ENCODE peak calls at places on chromosome 5, in nine cellular contexts. Y, A, T, F, V, L, X, S and O are unnamed samples. For H3K4me1, the result is how much of the 10 kb centered on the place peaks cover.

GRCh38 chr5:179870952-179871351 is 12.3 kb upstream of the MRNIP start:
- DNase-seq in Y (no peak), A (no peak), T (no peak), F (no peak), V (no peak), L (no peak), X (no peak), S (no peak), O (no peak)

GRCh38 chr5:31682847-31683246 is 43.9 kb downstream of the PDZD2 start:
- DNase-seq in Y (no peak), A (no peak), T (no peak), F (no peak), V (no peak), L (no peak), X (no peak), S (no peak), O (no peak)

GRCh38 chr5:129459485-129460120 is 495 bp upstream of the ADAMTS19 start:
- DNase-seq in Y (no peak), A (peak), T (no peak), F (peak), V (no peak), L (no peak), X (no peak), S (peak), O (no peak)

GRCh38 chr5:28254846-28255245 is 1216.5 kb upstream of the CDH9 start:
- DNase-seq in Y (no peak), A (no peak), T (no peak), F (no peak), V (no peak), L (no peak), X (no peak), S (no peak), O (no peak)

GRCh38 chr5:121273818-121274433 is 577.8 kb upstream of the FTMT start:
- DNase-seq in Y (peak), A (peak), T (no peak), F (no peak), V (no peak), L (no peak), X (no peak), S (no peak), O (no peak)

GRCh38 chr5:180173875-180174586 is 35.0 kb downstream of the RASGEF1C start:
- DNase-seq in Y (peak), A (peak), T (no peak), F (no peak), V (no peak), L (no peak), X (no peak), S (no peak), O (peak)

GRCh38 chr5:34625246-34625645 is 30.9 kb upstream of the RAI14 start:
- DNase-seq in Y (no peak), A (no peak), T (no peak), F (no peak), V (no peak), L (no peak), X (no peak), S (no peak), O (no peak)

GRCh38 chr5:32810812-32811211 is 99.7 kb downstream of the NPR3 start:
- DNase-seq in Y (no peak), A (peak), T (no peak), F (no peak), V (no peak), L (no peak), X (no peak), S (no peak), O (no peak)

GRCh38 chr5:38370341-38371100 is 112.2 kb downstream of the EGFLAM start:
- DNase-seq in Y (no peak), A (no peak), T (no peak), F (peak), V (no peak), L (no peak), X (no peak), S (peak), O (no peak)

GRCh38 chr5:30341492-30341891 is 852.0 kb upstream of the CDH6 start:
- DNase-seq in Y (no peak), A (no peak), T (no peak), F (no peak), V (no peak), L (no peak), X (no peak), S (no peak), O (no peak)

GRCh38 chr5:148805323-148806290 is 20.8 kb upstream of the ADRB2 start:
- DNase-seq in Y (peak), A (no peak), T (no peak), F (peak), V (no peak), L (no peak), X (no peak), S (no peak), O (no peak)

GRCh38 chr5:142334548-142334947 is 9.7 kb upstream of the SPRY4 start:
- DNase-seq in Y (no peak), A (no peak), T (no peak), F (no peak), V (no peak), L (no peak), X (no peak), S (no peak), O (no peak)

GRCh38 chr5:174320051-174320450 is 274.5 kb downstream of the NSG2 start:
- DNase-seq in Y (no peak), A (no peak), T (no peak), F (no peak), V (no peak), L (no peak), X (no peak), S (no peak), O (no peak)

GRCh38 chr5:113047234-113047633 is 70.6 kb downstream of the DCP2 start:
- DNase-seq in Y (peak), A (peak), T (no peak), F (no peak), V (no peak), L (no peak), X (no peak), S (no peak), O (no peak)

GRCh38 chr5:5335708-5336211 is 86.7 kb upstream of the ICE1 start:
- DNase-seq in Y (peak), A (peak), T (no peak), F (no peak), V (no peak), L (no peak), X (no peak), S (no peak), O (no peak)

GRCh38 chr5:131644822-131645221 is 9.8 kb upstream of the RAPGEF6 start:
- DNase-seq in Y (peak), A (no peak), T (no peak), F (no peak), V (no peak), L (no peak), X (no peak), S (no peak), O (no peak)

GRCh38 chr5:102678267-102679058 is 76.6 kb upstream of the PAM start:
- DNase-seq in Y (no peak), A (peak), T (no peak), F (no peak), V (no peak), L (no peak), X (no peak), S (no peak), O (no peak)

GRCh38 chr5:141858084-141858765 is 20.0 kb downstream of the PCDH1 start:
- DNase-seq in Y (no peak), A (no peak), T (no peak), F (no peak), V (no peak), L (no peak), X (no peak), S (no peak), O (no peak)

GRCh38 chr5:34684281-34684979 is 28.3 kb downstream of the RAI14 start:
- DNase-seq in Y (peak), A (peak), T (peak), F (no peak), V (no peak), L (no peak), X (no peak), S (no peak), O (no peak)

GRCh38 chr5:76441101-76441500 is 38.0 kb downstream of the IQGAP2 start:
- DNase-seq in Y (no peak), A (no peak), T (no peak), F (no peak), V (no peak), L (no peak), X (no peak), S (no peak), O (no peak)

GRCh38 chr5:98975682-98976407 is 47.0 kb upstream of the CHD1 start:
- DNase-seq in Y (no peak), A (no peak), T (no peak), F (no peak), V (no peak), L (no peak), X (no peak), S (no peak), O (no peak)

GRCh38 chr5:170623576-170624181 is 119.9 kb downstream of the KCNIP1 start:
- DNase-seq in Y (peak), A (peak), T (no peak), F (no peak), V (no peak), L (no peak), X (no peak), S (no peak), O (no peak)

GRCh38 chr5:174413520-174414314 is 310.7 kb upstream of the MSX2 start:
- DNase-seq in Y (no peak), A (peak), T (no peak), F (no peak), V (no peak), L (no peak), X (no peak), S (no peak), O (no peak)

GRCh38 chr5:111187079-111187478 is 37.1 kb upstream of the CAMK4 start:
- DNase-seq in Y (no peak), A (no peak), T (no peak), F (no peak), V (no peak), L (no peak), X (no peak), S (no peak), O (no peak)

GRCh38 chr5:57824047-57824446 is 341.4 kb upstream of the ACTBL2 start:
- DNase-seq in Y (peak), A (no peak), T (no peak), F (no peak), V (no peak), L (no peak), X (no peak), S (no peak), O (no peak)

DNA sequence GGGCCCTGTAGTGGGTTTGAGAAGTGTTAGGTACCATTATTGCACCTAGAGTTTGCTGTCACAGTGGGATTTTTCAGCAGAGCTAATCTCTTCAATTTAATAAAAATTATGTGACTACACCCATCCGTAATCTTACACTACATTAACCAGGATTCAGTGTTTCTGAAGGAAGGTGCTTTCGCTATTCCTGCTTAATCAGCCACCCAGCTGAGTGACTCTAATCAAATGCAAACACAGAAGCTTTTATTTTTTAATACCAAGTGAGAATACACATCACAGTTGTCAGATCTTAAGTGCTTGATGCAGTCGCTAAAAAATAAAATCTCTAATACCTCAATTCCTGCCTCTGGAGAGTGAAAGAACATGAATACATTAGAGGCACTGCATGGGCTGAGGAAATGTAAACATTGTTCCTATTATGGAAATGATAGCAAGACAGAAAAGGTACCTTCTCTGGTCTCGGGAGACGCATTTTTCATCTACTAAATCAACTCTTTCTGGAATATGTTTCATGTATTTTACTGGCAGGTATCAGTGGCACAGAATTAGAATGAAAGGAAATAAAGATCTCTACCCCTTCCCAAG is 125.7 kb downstream of the SEMA6A start:
- DNase-seq in Y (no peak), A (no peak), T (no peak), F (no peak), V (no peak), L (no peak), X (no peak), S (no peak), O (no peak)
- H3K4me1 ChIP-seq in Y (under half), A (under half), T (under half), F (under half), V (under half), L (under half), X (under half), S (under half), O (under half)

GRCh38 chr5:52788505-52788821 is 747 bp downstream of the ITGA1 start:
- DNase-seq in Y (no peak), A (no peak), T (no peak), F (no peak), V (no peak), L (no peak), X (no peak), S (no peak), O (no peak)
- H3K4me3 ChIP-seq in Y (peak), A (peak), T (peak), F (peak), V (peak), L (peak), X (peak), S (peak), O (peak)

GRCh38 chr5:61625682-61626620 is 293.9 kb downstream of the ZSWIM6 start:
- DNase-seq in Y (no peak), A (peak), T (peak), F (peak), V (peak), L (peak), X (peak), S (peak), O (peak)
- H3K27ac ChIP-seq in Y (no peak), A (no peak), T (peak), F (peak), V (peak), L (peak), X (no peak), S (no peak), O (peak)

GRCh38 chr5:1101991-1102713 is 9.7 kb downstream of the SLC12A7 start:
- DNase-seq in Y (peak), A (peak), T (no peak), F (peak), V (no peak), L (no peak), X (no peak), S (no peak), O (no peak)

GRCh38 chr5:1103093-1103492 is 8.8 kb downstream of the SLC12A7 start:
- DNase-seq in Y (no peak), A (no peak), T (no peak), F (no peak), V (no peak), L (no peak), X (no peak), S (no peak), O (no peak)

GRCh38 chr5:1105350-1106265 is 6.3 kb downstream of the SLC12A7 start:
- DNase-seq in Y (no peak), A (no peak), T (no peak), F (no peak), V (no peak), L (no peak), X (peak), S (no peak), O (no peak)

GRCh38 chr5:1104327-1105006 is 7.4 kb downstream of the SLC12A7 start:
- DNase-seq in Y (no peak), A (no peak), T (no peak), F (no peak), V (no peak), L (no peak), X (peak), S (no peak), O (no peak)

DNA sequence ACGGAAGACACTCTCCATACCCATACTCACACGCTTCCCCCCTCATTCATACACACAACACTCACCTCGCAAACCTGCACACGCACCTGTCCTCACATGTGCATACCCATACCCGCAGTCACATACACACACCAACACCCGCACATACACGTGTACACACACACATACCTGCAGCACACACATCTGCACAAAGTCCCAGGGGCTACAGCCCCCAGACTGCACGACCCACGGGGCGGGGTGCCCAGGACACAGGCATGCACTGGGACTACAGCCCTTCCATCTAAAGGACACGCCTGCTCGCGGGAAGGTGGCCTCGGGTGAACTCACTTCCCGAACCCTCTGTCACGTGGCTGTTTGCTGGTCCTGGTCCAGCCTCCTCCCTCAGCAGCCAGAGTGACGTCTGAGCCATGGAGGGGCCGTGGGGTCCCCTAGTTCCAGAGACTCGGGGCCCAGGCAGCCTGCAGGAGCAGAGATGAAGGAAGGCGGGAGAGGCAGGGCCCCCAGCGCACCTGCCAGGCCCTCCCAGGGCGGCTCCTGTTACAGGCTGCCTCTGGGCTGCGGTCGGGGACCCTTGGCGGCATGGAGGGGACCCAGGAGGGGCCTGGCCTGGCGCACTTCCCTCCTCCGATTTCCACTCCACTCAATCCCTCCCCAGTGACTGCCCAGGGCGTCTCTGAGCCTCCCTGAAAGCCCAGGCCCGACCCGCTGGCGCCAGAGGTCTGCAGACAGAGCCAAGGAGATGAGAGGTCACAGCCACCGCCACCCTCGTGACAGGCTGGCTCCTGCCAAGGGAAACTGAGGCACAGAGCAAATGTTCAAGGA is 8.1 kb downstream of the SLC12A7 start:
- DNase-seq in Y (no peak), A (peak), T (peak), F (peak), V (peak), L (no peak), X (peak), S (no peak), O (peak)
- H3K4me1 ChIP-seq in Y (under half), A (under half), T (under half), F (half or more), V (half or more), L (half or more), X (half or more), S (under half), O (under half)